ENCODE peak calls at places on chromosomes 4 and X, in eight cellular contexts. H is A549, C is HCT116, Q is H1, K is HepG2, L is K562, B is GM12878, S is endothelial cell of umbilical vein. X is an unnamed sample.

GRCh38 chr4:15413010-15413622 is 14.7 kb upstream of the C1QTNF7 start:
- DNase-seq in B (no peak), S (no peak), L (no peak), Q (no peak), H (no peak), K (no peak), C (no peak), X (no peak)

GRCh38 chr4:164413743-164414142 is 340.2 kb upstream of the SMIM31 start:
- DNase-seq in C (no peak), B (no peak), K (no peak), S (no peak), Q (no peak), H (no peak), L (no peak), X (no peak)

GRCh38 chr4:183797041-183797444 is 108.1 kb upstream of the STOX2 start:
- DNase-seq in B (no peak), K (no peak), H (peak; percentile 50), L (no peak), Q (no peak), S (no peak), C (no peak), X (no peak)

GRCh38 chrX:33252306-33252825 is 41.0 kb upstream of the DMD start:
- DNase-seq in C (no peak), K (no peak), L (no peak), B (no peak), Q (no peak), S (no peak), H (no peak), X (peak; percentile 0)

GRCh38 chrX:97517763-97518162 is 634.1 kb downstream of the RPA4 start:
- DNase-seq in S (no peak), H (no peak), K (no peak), B (no peak), C (no peak), L (no peak), Q (no peak), X (no peak)

GRCh38 chr4:144782345-144782744 is 136.4 kb downstream of the HHIP start:
- DNase-seq in H (no peak), B (no peak), S (peak; percentile 31), L (no peak), C (no peak), K (no peak), Q (no peak), X (no peak)

GRCh38 chr4:152304220-152304619 is 231.7 kb downstream of the FBXW7 start:
- DNase-seq in Q (no peak), H (no peak), L (no peak), S (no peak), C (no peak), K (no peak), B (peak; percentile 71), X (no peak)

GRCh38 chrX:96445531-96446065 is 239.0 kb upstream of the DIAPH2 start:
- DNase-seq in H (no peak), L (no peak), K (no peak), C (no peak), S (peak; percentile 66), Q (no peak), B (no peak), X (no peak)

GRCh38 chrX:40151211-40152172 is 53.7 kb upstream of the BCOR start:
- DNase-seq in K (no peak), H (no peak), Q (peak; percentile 49), S (no peak), L (peak; percentile 58), B (no peak), C (no peak), X (no peak)

GRCh38 chrX:151985955-151986354 is 11.5 kb upstream of the GABRE start:
- DNase-seq in B (no peak), K (peak; percentile 81), H (peak; percentile 43), L (peak; percentile 56), C (no peak), S (peak; percentile 61), Q (no peak), X (no peak)

GRCh38 chrX:119486745-119487144 is 18.5 kb downstream of the SLC25A5 start:
- DNase-seq in K (no peak), C (no peak), H (no peak), B (no peak), S (no peak), Q (no peak), L (no peak), X (no peak)

GRCh38 chr4:74441744-74442143 is 3.2 kb upstream of the AREG start:
- DNase-seq in Q (no peak), S (no peak), B (no peak), L (no peak), C (no peak), K (no peak), H (no peak), X (no peak)

GRCh38 chr4:108270466-108271450 is 102.0 kb upstream of the LEF1 start:
- DNase-seq in B (no peak), S (no peak), Q (no peak), K (no peak), C (no peak), H (no peak), L (no peak), X (peak; percentile 7)

GRCh38 chr4:185640809-185641675 is 105.7 kb upstream of the PDLIM3 start:
- DNase-seq in Q (no peak), K (peak; percentile 76), H (peak; percentile 70), C (peak; percentile 63), B (peak; percentile 12), L (no peak), S (peak; percentile 69), X (peak; percentile 57)

GRCh38 chr4:156169861-156170260 is 216.2 kb upstream of the CTSO start:
- DNase-seq in B (no peak), K (no peak), L (no peak), Q (no peak), H (no peak), S (no peak), C (no peak), X (no peak)

GRCh38 chrX:43655961-43656494 is at the start of gene MAOA:
- DNase-seq in S (peak; percentile 59), B (no peak), K (peak; percentile 18), H (no peak), L (no peak), C (no peak), Q (peak; percentile 61), X (no peak)

GRCh38 chr4:41294445-41295062 is 37.8 kb downstream of the UCHL1 start:
- DNase-seq in S (no peak), C (peak; percentile 29), B (no peak), Q (no peak), K (no peak), L (no peak), H (peak; percentile 61), X (peak; percentile 53)

GRCh38 chr4:87523307-87523706 is 5.9 kb downstream of the SPARCL1 start:
- DNase-seq in Q (no peak), H (no peak), K (no peak), C (no peak), S (no peak), L (no peak), B (no peak), X (no peak)

DNA sequence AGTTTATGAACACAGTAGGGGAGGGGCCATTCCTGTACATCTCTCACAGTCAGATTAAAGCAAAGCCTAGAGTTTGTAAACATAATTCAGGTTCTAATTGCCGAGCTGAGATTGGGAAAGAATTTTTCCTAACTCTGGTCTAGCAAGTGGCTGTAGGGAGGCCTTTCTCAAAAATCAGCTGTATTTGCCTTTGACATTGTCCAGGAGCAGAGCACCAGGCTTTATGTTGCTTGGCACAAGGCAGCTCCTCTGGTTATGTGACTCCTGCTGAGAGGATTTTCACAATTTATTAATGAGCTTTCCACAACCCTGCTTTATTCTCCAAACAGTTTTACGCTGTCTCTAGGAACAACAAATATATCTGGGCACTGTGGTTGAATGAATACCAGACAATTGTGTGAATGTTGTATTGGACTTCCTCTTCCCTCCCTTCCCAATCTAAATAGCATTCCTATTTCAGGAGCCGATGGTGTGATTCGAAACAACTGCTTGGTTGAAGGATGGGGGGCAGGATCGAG is 14.9 kb downstream of the LSM6 start:
- DNase-seq in B (no peak), C (no peak), Q (no peak), S (no peak), K (no peak), H (no peak), L (no peak), X (no peak)
- TF ChIP-seq MAX in B (no peak), C (no peak), Q (no peak), S (no peak), K (no peak), H (no peak), L (no peak), X (no peak)

DNA sequence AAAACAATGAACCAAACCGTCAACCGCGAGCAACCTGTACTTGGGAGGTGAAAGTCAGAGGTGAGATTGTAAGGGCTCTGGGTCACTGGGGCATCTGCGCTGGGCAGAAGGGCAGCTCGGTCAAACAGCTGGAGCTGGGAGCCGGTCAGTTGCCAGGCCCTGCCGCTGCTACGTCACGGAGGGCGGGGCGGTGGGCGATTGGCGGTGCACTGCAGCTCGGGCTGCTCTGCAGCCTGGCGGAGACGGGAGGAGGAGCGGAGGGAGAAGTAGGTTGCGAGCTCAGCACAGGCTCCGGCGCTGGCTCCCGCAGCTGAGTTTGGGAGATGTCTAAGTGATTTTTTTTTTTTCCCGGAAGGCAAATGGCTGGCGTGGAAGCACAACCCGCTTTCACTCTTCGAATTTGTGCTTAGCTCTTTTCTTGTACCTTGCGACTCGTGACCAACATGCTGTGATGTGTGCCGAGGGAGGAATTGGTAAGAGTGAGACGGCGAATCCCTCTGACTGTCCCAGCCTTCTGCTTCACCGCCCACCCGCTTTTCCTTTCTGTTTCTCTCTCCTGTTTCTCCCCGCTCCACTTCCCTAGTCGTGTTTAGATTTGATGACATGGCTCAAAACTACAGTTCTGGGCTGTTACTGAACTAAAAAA is at the start of gene ATP10D:
- DNase-seq in H (peak; percentile 88), L (peak; percentile 81), S (peak; percentile 95), Q (peak; percentile 93), K (peak; percentile 75), B (peak; percentile 71), C (peak; percentile 74), X (peak; percentile 91)
- TF ChIP-seq POLR2A in H (peak; percentile 71), L (no peak), S (peak; percentile 94), Q (peak; percentile 62), K (peak; percentile 55), B (peak; percentile 91), C (peak; percentile 40), X (peak; percentile 45)

DNA sequence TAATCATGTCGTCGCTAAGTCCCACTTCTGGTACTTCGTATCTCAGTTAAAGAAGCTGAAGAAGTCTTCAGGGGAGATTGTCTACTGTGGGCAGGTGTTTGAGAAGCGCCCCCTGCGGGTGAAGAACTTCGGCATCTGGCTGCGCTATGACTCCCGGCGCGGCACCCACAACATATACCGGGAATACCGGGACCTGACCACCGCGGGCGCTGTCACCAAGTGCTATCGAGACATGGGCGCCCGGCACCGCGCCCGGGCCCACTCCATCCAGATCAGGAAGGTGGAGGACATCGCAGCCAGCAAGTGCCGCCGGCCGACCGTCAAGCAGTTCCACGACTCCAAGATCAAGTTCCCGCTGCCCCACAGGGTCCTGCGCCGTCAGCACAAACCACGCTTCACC is 11.3 kb downstream of the PNCK start:
- DNase-seq in C (peak; percentile 51), K (peak; percentile 48), Q (peak; percentile 76), L (no peak), S (peak; percentile 39), H (peak; percentile 77), B (no peak), X (peak; percentile 61)
- TF ChIP-seq MAX in C (no peak), K (no peak), Q (no peak), L (no peak), S (no peak), H (peak; percentile 29), B (no peak), X (no peak)

DNA sequence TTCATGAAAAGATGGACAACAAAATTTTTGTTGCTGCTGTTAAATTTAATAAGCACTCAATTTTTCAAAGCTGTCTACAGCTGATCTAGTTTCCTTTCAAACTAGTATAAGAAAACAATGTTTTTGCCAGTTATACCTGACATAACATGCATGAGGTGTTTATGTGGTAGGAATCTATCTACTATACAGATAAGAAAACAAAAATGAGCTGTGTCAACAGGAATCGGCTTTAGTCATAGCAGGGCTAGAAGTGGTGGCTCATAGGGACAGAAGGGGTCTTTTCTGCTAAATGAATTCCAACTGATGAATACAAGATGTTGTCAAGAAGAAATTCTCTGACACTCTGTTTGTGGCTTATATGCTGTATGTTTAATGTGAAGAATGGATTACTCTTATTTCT is 55.7 kb upstream of the CLNK start:
- DNase-seq in S (no peak), C (no peak), Q (no peak), K (no peak), B (no peak), H (no peak), L (no peak), X (no peak)
- TF ChIP-seq POLR2A in S (no peak), C (no peak), Q (no peak), K (no peak), B (no peak), H (no peak), L (no peak), X (no peak)

X was measured in NB4.